ENCODE peak calls at places on chromosomes 16 and 17, in eight cellular contexts. Z, H, B, Q, N, V, P and S are unnamed samples.

GRCh38 chr16:51034481-51035109 is 116.5 kb downstream of the SALL1 start:
- DNase-seq in Z (peak), B (no peak), Q (no peak), H (no peak), V (no peak), P (no peak), N (no peak), S (no peak)

GRCh38 chr16:68636818-68637217 is 8.3 kb upstream of the CDH3 start:
- DNase-seq in H (no peak), N (no peak), Z (no peak), Q (no peak), V (no peak), P (no peak), B (no peak), S (no peak)

GRCh38 chr17:50884354-50885311 is 18.5 kb upstream of the TOB1 start:
- DNase-seq in V (no peak), B (peak), H (no peak), Z (no peak), P (no peak), N (no peak), Q (no peak), S (no peak)

GRCh38 chr16:11916524-11917285 is 949 bp upstream of the GSPT1 start:
- DNase-seq in N (no peak), Z (no peak), Q (no peak), P (no peak), V (no peak), H (no peak), B (no peak), S (no peak)

GRCh38 chr16:53282975-53283946 is 151.0 kb upstream of the RBL2 start:
- DNase-seq in V (no peak), N (no peak), Z (peak), B (no peak), Q (peak), P (no peak), H (no peak), S (peak)

GRCh38 chr16:53052519-53053501 is at the start of gene CHD9NB:
- DNase-seq in Z (no peak), H (no peak), Q (no peak), V (no peak), P (no peak), B (no peak), N (no peak), S (no peak)

GRCh38 chr17:33520404-33521032 is 227.4 kb upstream of the ASIC2 start:
- DNase-seq in P (peak), Z (peak), Q (peak), H (peak), B (peak), N (no peak), V (peak), S (peak)

GRCh38 chr16:84982434-84982833 is 28.9 kb downstream of the ZDHHC7 start:
- DNase-seq in H (no peak), Q (peak), V (no peak), P (no peak), N (no peak), B (no peak), Z (no peak), S (no peak)

GRCh38 chr16:73068546-73069401 is 20.8 kb upstream of the ZFHX3 start:
- DNase-seq in H (peak), Z (no peak), P (no peak), B (no peak), N (peak), V (no peak), Q (no peak), S (no peak)

GRCh38 chr16:88468289-88469129 is 15.4 kb downstream of the ZFPM1 start:
- DNase-seq in Z (peak), V (no peak), Q (no peak), H (no peak), P (no peak), B (peak), N (no peak), S (peak)

GRCh38 chr16:10876799-10877341 is at the start of gene CIITA:
- DNase-seq in B (peak), P (no peak), Z (peak), Q (no peak), H (peak), N (peak), V (no peak), S (no peak)

GRCh38 chr17:14792751-14793150 is 472.4 kb downstream of the PMP22 start:
- DNase-seq in H (no peak), Q (no peak), Z (no peak), V (no peak), B (no peak), N (no peak), P (no peak), S (no peak)

GRCh38 chr16:14373901-14374300 is 256.2 kb downstream of the PARN start:
- DNase-seq in N (no peak), P (no peak), Z (no peak), V (no peak), H (no peak), B (no peak), Q (no peak), S (no peak)

GRCh38 chr17:45740553-45741330 is 43.4 kb upstream of the CRHR1 start:
- DNase-seq in N (no peak), Z (peak), Q (peak), V (no peak), H (no peak), P (no peak), B (peak), S (peak)

GRCh38 chr17:42843358-42843934 is 934 bp upstream of the AOC2 start:
- DNase-seq in V (no peak), Z (peak), P (no peak), N (peak), H (no peak), Q (no peak), B (no peak), S (peak)

DNA sequence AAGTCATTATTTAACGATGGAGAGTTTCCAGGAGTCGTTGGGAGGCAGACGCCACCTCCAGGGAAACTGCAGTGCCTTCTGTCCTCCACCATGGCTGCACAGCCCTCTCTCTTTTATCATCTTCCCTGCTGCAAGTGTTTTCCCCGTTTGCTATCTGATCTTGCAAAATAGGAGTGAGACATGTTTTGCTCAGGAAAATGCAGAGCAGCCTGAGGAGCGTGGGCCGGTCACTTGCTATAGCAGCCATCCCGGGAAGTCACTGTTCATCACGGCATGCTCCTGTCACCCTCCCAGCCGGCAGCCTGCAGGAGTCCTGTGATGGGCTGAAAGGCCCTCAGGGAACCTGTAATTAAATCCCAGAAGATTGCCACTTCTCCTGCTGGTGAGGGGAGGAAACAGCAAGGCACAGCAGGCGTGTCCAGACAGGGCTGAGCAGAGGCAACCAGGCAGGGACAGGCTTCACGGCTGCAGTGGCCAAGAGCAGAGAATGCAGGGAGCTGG is 143.1 kb downstream of the GSG1L start:
- DNase-seq in V (no peak), H (no peak), Z (no peak), N (no peak), Q (peak), P (peak), B (peak), S (peak)
- TF ChIP-seq CTCF in V (no peak), H (no peak), Z (no peak), N (no peak), Q (peak), P (peak), B (peak), S (no peak)

GRCh38 chr17:62702746-62703268 is 75.3 kb downstream of the MRC2 start:
- DNase-seq in Q (no peak), H (no peak), B (no peak), N (no peak), V (no peak), Z (no peak), P (no peak), S (no peak)
- TF ChIP-seq CTCF in Q (no peak), H (no peak), B (no peak), N (no peak), V (no peak), Z (no peak), P (no peak), S (no peak)

GRCh38 chr17:18045691-18046090 is 6.5 kb downstream of the GID4 start:
- DNase-seq in P (no peak), Q (no peak), Z (peak), H (no peak), N (no peak), B (no peak), V (no peak), S (no peak)

GRCh38 chr17:18043491-18043890 is 4.3 kb downstream of the GID4 start:
- DNase-seq in N (no peak), B (no peak), Q (no peak), H (no peak), V (no peak), Z (peak), P (no peak), S (no peak)

GRCh38 chr17:18042969-18043368 is 3.8 kb downstream of the GID4 start:
- DNase-seq in P (no peak), B (no peak), H (no peak), Z (no peak), V (no peak), Q (no peak), N (no peak), S (no peak)

GRCh38 chr17:18041776-18042175 is 2.6 kb downstream of the GID4 start:
- DNase-seq in N (no peak), V (no peak), B (no peak), Z (no peak), Q (no peak), P (no peak), H (no peak), S (no peak)

GRCh38 chr17:18044609-18045008 is 5.4 kb downstream of the GID4 start:
- DNase-seq in V (no peak), N (no peak), Z (no peak), B (no peak), H (no peak), P (no peak), Q (no peak), S (no peak)
- TF ChIP-seq CTCF in V (no peak), N (no peak), Z (no peak), B (no peak), H (no peak), P (no peak), Q (no peak), S (no peak)

GRCh38 chr17:37518816-37519215 is 29.1 kb downstream of the DUSP14 start:
- DNase-seq in P (no peak), B (no peak), Z (no peak), H (no peak), Q (no peak), V (no peak), N (no peak), S (no peak)
- TF ChIP-seq CTCF in P (no peak), B (no peak), Z (no peak), H (peak), Q (no peak), V (no peak), N (no peak), S (no peak)

DNA sequence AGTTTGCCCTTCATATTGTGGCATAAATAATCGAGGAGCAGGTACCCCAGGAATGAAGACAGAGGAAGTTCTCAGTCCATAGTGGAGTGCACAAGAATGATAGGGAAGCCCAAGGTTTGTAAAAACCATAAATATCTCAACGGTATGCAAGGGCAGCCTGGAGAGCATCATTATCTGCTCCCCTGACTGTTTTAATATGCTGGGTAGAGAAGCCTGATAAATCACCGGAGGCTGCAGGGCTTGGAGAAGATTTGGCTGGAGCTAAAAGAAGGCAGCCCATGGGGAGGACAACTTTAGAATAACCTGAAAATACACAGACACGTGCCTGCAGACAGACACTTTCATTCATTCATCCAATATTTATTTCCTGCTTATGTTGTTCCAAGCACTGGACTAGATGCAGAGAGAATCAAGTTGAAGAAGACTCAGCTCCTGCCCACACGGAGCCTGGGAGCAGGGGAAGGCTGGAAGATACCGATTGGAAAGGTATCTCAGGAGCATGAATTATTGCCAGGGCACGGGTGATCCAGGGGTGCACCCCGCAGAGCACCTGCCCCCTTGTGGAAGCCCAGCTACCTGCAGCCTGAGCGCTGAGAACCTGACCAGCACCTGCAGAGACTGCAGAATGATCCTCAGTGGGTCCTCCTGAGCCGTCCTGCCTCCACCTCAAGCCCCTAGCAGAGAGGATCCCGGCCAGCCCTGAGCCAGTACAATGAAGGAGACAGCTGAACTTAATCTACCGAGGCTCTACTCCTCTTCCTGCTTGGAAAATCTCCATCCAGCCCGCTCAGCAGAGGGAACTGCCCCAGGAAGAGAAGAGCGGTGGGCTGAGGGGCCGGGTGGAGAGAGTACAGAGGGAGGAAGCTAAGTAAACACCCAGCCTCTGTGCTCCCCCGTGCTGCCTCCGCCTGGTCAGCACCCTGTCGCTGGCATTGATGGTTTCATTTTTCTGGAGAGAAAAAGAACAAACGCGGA is 204.9 kb upstream of the RPL38 start:
- DNase-seq in Z (peak), H (peak), P (peak), B (peak), N (no peak), V (no peak), Q (no peak), S (peak)
- TF ChIP-seq CTCF in Z (peak), H (peak), P (peak), B (peak), N (no peak), V (no peak), Q (peak), S (peak)

DNA sequence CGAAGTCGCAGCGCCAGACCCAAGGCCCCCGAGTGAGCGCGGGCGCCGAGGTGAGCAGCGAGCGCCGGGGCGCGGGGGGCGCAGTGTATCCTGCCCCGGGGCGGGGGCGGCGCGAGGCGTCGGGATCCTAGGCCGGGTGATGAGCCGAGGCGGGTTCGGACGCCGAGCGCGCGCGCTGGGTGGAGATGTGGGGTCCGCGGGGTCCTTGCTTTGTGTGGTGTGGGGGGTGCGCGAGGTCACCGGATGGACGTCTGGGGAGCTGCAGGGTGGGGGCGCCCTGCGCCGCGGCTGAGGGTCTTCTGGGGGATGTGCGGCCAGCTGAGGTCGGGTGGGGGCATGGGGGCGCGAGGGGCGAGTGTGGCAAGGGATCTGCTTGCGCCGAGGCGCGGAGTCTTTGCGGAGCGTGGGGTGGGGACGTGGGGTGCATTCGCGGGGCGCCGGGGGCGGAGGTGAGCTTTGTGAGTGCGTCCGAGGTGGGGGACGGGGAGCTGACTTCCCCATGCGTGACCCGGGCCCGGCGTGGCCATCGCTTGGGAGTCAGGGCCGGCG is 560 bp downstream of the RAI1 start:
- DNase-seq in Q (no peak), Z (peak), B (no peak), V (peak), N (no peak), H (peak), P (no peak), S (peak)
- TF ChIP-seq CTCF in Q (no peak), Z (peak), B (no peak), V (no peak), N (no peak), H (no peak), P (no peak), S (no peak)

DNA sequence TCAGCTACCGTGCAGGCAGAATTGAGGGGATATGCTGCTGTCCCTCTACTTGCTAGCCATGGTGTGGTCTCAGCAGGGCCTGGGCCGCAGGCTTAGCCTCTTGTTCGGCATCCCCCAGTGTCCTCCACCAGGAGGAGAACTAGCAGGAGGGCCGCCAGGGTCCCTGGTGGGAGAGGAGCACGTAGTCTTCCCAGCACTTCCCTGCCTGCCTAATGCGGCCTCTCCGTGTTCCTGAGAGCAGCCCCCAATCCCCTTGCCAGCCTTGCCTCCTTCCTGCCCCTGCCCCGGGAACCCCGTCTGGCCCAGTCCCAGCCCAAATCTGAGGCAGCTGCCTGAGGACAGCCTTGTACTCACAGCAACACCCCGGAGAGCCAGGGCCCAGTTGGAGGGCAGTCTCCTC is 38.1 kb downstream of the PLD6 start:
- DNase-seq in Z (no peak), V (no peak), H (no peak), B (no peak), P (no peak), Q (no peak), N (no peak), S (no peak)
- TF ChIP-seq CTCF in Z (no peak), V (no peak), H (no peak), B (no peak), P (no peak), Q (no peak), N (no peak), S (no peak)

DNA sequence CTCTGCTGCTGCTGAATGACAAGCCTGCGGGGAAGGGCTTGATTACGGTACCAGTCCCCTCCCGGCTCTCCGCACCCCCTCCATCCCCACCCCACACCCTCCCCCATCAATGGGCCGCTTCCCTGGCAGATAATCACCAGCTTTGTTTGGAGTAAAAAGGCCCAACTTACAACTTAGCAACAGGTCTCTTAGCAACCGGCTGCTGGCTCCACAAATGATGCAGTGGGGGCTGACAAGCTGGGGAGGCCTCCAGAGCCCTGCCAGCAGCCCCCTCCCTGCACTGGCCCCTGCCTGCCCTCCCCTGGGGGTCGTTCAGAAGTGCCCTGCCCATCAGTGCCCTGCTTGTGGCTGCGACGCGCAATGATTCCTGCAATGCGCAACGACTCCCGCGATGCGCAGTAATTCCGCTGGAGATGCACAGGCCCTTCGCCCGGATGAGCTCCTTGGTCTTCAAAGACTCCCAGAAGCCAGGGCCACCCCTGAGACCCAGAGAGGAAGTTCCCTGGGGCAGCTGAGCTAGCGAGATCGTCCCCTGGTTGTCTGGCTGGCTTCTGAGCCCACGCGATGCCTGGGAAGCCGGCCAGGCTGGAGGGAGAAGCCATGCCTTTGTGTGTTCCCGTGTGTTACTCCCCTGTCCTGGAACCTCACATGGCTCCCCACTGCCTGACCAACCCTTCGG is 23.3 kb downstream of the CPNE2 start:
- DNase-seq in H (peak), Z (no peak), V (peak), B (no peak), P (no peak), N (peak), Q (peak), S (no peak)
- TF ChIP-seq CTCF in H (no peak), Z (no peak), V (no peak), B (no peak), P (no peak), N (no peak), Q (no peak), S (no peak)